ENCODE peak calls at places on chromosomes 12 and 14, in six cellular contexts. Y is GM12878, V is HCT116, B is transverse colon, X is upper lobe of left lung, N is spleen. G is an unnamed sample.

GRCh38 chr12:124233041-124233836 is 61.7 kb upstream of the RFLNA start:
- DNase-seq in X (no peak), N (no peak), Y (no peak), B (no peak), V (no peak), G (no peak)

GRCh38 chr12:13376627-13377373 is 180.3 kb downstream of the EMP1 start:
- DNase-seq in X (no peak), V (no peak), Y (no peak), B (peak), N (no peak), G (peak)

GRCh38 chr12:5997260-5997659 is 52.2 kb upstream of the ANO2 start:
- DNase-seq in N (no peak), V (no peak), X (no peak), Y (no peak), B (no peak), G (no peak)

GRCh38 chr12:7136676-7137075 is 6.5 kb downstream of the CLSTN3 start:
- DNase-seq in B (no peak), N (peak), Y (no peak), X (no peak), V (no peak), G (no peak)

GRCh38 chr12:115341442-115341841 is 657.5 kb upstream of the TBX3 start:
- DNase-seq in X (peak), N (no peak), Y (no peak), V (peak), B (peak), G (peak)

GRCh38 chr12:99455350-99456037 is 192.1 kb upstream of the GARIN6 start:
- DNase-seq in V (peak), N (no peak), Y (no peak), B (no peak), X (no peak), G (no peak)

GRCh38 chr14:72792051-72792788 is 101.7 kb downstream of the DPF3 start:
- DNase-seq in Y (no peak), N (no peak), X (no peak), V (no peak), B (no peak), G (no peak)

GRCh38 chr14:61147898-61148549 is 133.1 kb downstream of the TMEM30B start:
- DNase-seq in B (no peak), V (peak), Y (no peak), N (no peak), X (no peak), G (peak)

GRCh38 chr14:105473677-105474477 is 744 bp upstream of the CRIP2 start:
- DNase-seq in V (peak), N (peak), X (peak), Y (no peak), B (peak), G (peak)

GRCh38 chr14:22047105-22047504 is 373.5 kb upstream of the OR4E1 start:
- DNase-seq in X (no peak), B (no peak), V (no peak), Y (no peak), N (no peak), G (no peak)

GRCh38 chr14:50794063-50794645 is 36.8 kb downstream of the NIN start:
- DNase-seq in B (no peak), Y (no peak), N (no peak), V (no peak), X (no peak), G (peak)

GRCh38 chr14:24839617-24840203 is 205.7 kb upstream of the GZMB start:
- DNase-seq in V (no peak), Y (no peak), B (peak), N (no peak), X (no peak), G (no peak)

GRCh38 chr12:3110579-3110978 is 33.4 kb downstream of the TSPAN9 start:
- DNase-seq in Y (no peak), X (no peak), N (no peak), V (no peak), B (no peak), G (no peak)

GRCh38 chr14:92223027-92223426 is 99.9 kb upstream of the SLC24A4 start:
- DNase-seq in N (no peak), Y (no peak), B (no peak), V (no peak), X (no peak), G (no peak)

GRCh38 chr12:70005864-70006618 is 181.0 kb downstream of the MYRFL start:
- DNase-seq in X (no peak), V (no peak), N (peak), Y (no peak), B (no peak), G (no peak)

GRCh38 chr14:96178674-96179321 is 25.8 kb upstream of the BDKRB2 start:
- DNase-seq in X (no peak), B (no peak), Y (no peak), N (peak), V (no peak), G (no peak)

GRCh38 chr14:34029921-34030334 is 79.1 kb upstream of the EGLN3 start:
- DNase-seq in V (no peak), Y (no peak), B (peak), X (no peak), N (no peak), G (no peak)

GRCh38 chr14:21852061-21852664 is 178.5 kb upstream of the OR4E1 start:
- DNase-seq in N (peak), V (peak), X (no peak), B (peak), Y (no peak), G (no peak)

GRCh38 chr14:87181288-87181687 is 811.7 kb downstream of the GALC start:
- DNase-seq in X (no peak), Y (no peak), N (no peak), V (no peak), B (no peak), G (no peak)

GRCh38 chr14:92988786-92989755 is 66.1 kb downstream of the CHGA start:
- DNase-seq in Y (no peak), B (no peak), V (no peak), N (peak), X (no peak), G (no peak)

GRCh38 chr14:67359319-67359774 is 257 bp downstream of the ATP6V1D start:
- DNase-seq in B (peak), N (peak), X (peak), Y (no peak), V (no peak), G (no peak)

GRCh38 chr12:19409376-19409775 is 29.9 kb upstream of the AEBP2 start:
- DNase-seq in N (no peak), V (no peak), B (no peak), Y (no peak), X (no peak), G (no peak)

GRCh38 chr12:56634837-56635538 is 4.9 kb upstream of the BAZ2A start:
- DNase-seq in B (peak), Y (no peak), N (peak), V (peak), X (peak), G (peak)

GRCh38 chr12:93377252-93377542 is 528 bp upstream of the NUDT4 start:
- DNase-seq in N (no peak), Y (no peak), X (no peak), V (no peak), B (no peak), G (no peak)

GRCh38 chr14:58104808-58105207 is 47.2 kb downstream of the ARMH4 start:
- DNase-seq in N (no peak), V (no peak), X (no peak), Y (no peak), B (no peak), G (no peak)

GRCh38 chr12:131007031-131007793 is 53.5 kb downstream of the ADGRD1 start:
- DNase-seq in V (no peak), B (peak), Y (no peak), X (no peak), N (peak), G (no peak)
- TF ChIP-seq POLR2AphosphoS5 in V (no peak), B (peak), Y (no peak), X (no peak), N (no peak), G (peak)

DNA sequence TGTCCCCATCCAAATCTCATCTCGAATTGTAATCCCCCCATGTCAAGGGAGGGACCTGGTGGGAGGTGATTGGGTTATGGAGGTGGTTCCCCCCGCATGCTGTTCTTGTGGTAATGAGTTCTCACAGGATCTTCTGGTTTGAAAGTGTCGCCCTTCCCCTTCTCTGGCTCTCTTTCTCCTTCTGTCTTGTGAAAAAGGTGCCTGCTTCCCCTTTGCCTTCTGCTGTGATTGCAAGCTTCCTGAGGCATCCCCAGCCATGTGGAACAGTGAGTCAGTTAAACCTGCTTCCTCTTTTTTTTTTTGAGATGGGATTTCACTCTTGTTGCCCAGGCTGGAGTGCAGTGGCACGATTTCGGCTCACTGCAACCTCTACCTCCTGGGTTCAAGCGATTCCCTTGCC is 104.0 kb downstream of the CCDC91 start:
- DNase-seq in B (no peak), N (no peak), V (no peak), X (no peak), Y (peak), G (no peak)
- TF ChIP-seq POLR2AphosphoS5 in B (no peak), N (no peak), V (no peak), X (no peak), Y (no peak), G (no peak)

GRCh38 chr14:100384277-100384676 is 61.1 kb downstream of the SLC25A47 start:
- DNase-seq in B (no peak), V (no peak), Y (no peak), N (no peak), X (no peak), G (no peak)

GRCh38 chr14:100386121-100386520 is 63.0 kb downstream of the SLC25A47 start:
- DNase-seq in Y (no peak), X (no peak), V (no peak), B (no peak), N (no peak), G (no peak)

GRCh38 chr14:100383727-100384158 is 60.6 kb downstream of the SLC25A47 start:
- DNase-seq in N (peak), B (peak), V (no peak), X (peak), Y (no peak), G (no peak)

GRCh38 chr14:100386846-100387245 is 63.7 kb downstream of the SLC25A47 start:
- DNase-seq in N (no peak), X (no peak), B (no peak), Y (no peak), V (no peak), G (no peak)

DNA sequence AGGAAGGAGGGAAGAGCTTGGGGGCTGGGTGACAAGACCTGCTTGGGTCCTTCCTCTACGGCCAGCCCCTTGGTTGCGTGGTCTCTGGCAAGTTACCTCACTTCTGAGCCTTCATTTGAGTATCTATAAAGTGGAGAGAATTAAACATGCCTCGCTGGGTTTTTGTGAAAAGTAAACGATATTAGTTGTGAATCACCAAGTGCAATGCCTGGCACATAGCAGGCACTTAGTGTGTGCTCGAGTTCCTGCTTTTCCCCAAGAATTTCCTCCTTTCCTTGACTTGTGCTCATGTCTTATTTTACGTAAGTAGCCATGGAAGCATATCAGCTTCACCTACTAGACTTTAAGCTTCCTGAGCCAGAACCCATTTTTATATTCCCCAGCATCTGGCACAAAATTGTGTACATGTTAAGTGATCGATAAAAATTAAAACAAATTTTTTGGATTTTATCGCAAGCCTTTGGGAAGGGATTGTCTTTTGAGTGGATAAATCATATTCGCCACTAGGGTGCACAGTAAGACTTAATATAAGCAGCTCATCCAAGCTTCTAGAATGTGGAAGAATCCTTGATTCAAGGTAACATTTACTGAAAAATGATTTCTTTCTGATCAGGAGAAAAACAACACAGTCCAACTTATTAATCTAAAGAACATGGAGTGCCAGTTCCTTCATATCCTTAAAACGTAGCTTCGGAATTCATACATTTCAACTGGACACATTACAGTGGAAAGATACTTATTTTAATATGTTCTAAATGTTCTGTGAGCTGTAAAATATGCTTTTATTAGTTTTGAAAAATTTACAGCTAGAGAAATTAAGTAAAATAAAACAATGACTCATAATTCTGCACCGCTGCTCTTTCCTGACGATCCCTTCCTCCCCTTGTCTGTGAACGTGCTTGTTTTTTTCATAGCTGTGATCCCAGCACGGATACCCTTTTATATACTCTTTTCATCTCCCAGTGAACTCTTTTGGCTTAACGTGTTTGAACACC is 62.0 kb downstream of the SLC25A47 start:
- DNase-seq in N (no peak), X (no peak), Y (no peak), B (no peak), V (peak), G (no peak)
- TF ChIP-seq POLR2AphosphoS5 in N (no peak), X (no peak), Y (no peak), B (no peak), V (no peak), G (no peak)

GRCh38 chr12:53461591-53461990 is 9.7 kb downstream of the PCBP2 start:
- DNase-seq in X (no peak), Y (no peak), B (no peak), N (no peak), V (no peak), G (no peak)
- TF ChIP-seq POLR2AphosphoS5 in X (no peak), Y (no peak), B (no peak), N (no peak), V (no peak), G (no peak)

GRCh38 chr12:49069507-49070346 is at the start of gene RHEBL1:
- DNase-seq in V (peak), N (peak), Y (peak), X (peak), B (peak), G (peak)
- TF ChIP-seq POLR2AphosphoS5 in V (peak), N (peak), Y (peak), X (peak), B (peak), G (peak)

DNA sequence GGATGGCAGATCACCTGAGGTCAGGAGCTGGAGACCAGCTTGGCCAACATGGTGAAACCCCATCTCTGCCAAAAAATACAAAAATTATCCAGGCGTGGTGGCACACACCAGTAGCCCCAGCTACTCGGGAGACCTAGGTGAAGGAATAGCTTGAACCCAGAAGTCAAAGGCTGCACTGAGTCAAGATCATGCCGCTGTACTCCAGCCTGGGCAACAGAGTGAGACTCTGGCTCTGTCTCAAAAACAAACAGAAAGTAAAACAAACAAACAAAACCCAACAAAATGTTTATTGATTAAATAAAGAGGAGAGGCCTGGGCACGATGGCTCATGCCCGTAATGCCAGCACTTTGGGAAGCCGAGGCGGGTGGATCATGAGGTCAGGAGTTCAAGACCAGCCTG is 5.5 kb downstream of the ZCCHC8 start:
- DNase-seq in Y (no peak), X (no peak), V (no peak), B (no peak), N (no peak), G (no peak)
- TF ChIP-seq POLR2AphosphoS5 in Y (no peak), X (no peak), V (no peak), B (no peak), N (no peak), G (no peak)

GRCh38 chr14:99036594-99037293 is 235.3 kb downstream of the BCL11B start:
- DNase-seq in N (no peak), X (peak), V (no peak), B (no peak), Y (no peak), G (no peak)

GRCh38 chr14:99035268-99035667 is 236.7 kb downstream of the BCL11B start:
- DNase-seq in V (no peak), B (peak), X (peak), Y (no peak), N (no peak), G (no peak)

GRCh38 chr14:99037777-99038176 is 234.2 kb downstream of the BCL11B start:
- DNase-seq in Y (no peak), B (no peak), N (no peak), X (no peak), V (no peak), G (no peak)

GRCh38 chr14:99034711-99035171 is 237.3 kb downstream of the BCL11B start:
- DNase-seq in X (no peak), Y (no peak), B (no peak), V (no peak), N (no peak), G (no peak)

DNA sequence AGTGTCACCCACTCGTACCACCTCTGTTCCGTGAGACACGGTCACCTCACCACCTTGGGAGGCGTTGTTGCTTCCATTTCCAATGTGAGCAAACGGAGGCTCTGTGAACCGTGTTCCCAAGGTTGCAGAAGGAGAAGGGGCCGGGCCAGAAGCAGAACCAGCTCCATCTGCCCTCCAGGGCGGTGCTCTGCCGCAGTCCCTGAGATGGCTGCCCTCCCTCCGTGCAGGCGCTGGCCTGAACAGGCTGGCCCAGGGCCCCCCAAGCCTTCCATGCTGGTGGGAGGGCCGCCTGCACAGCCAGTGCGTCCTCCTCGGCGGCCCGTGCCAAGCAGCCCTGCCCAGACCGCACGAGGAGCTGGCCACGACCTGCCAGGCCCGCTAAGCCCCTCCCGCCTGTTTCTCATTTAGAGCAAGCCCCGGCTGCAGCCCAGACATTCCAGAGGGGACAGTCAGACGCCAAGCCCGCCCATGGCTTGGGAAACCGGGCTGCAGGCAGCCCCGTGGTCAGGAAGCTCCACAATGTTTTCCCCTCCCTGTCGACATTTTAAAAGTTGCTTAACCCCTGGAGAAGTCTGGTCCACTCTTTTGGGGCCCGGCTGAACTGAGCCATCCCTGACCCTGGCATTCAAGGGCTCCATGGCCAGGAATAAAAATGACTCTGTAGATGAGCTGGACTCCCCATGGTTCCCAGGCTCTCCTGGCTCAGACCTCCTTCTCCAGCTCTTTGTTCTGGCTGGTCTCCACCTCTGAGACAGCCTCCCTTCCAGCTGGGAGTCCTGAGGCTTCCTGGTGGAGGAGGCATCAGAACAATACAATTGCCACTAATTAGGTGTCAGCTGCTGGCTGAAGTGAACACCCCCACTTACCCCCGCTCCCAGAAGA is 236.0 kb downstream of the BCL11B start:
- DNase-seq in X (peak), Y (no peak), B (peak), N (no peak), V (peak), G (no peak)
- TF ChIP-seq POLR2AphosphoS5 in X (peak), Y (no peak), B (peak), N (peak), V (no peak), G (peak)

GRCh38 chr12:130078852-130079251 is 83.4 kb upstream of the FZD10 start:
- DNase-seq in B (no peak), X (no peak), V (no peak), N (no peak), Y (no peak), G (no peak)
- TF ChIP-seq POLR2AphosphoS5 in B (no peak), X (no peak), V (no peak), N (no peak), Y (no peak), G (no peak)

GRCh38 chr14:64656986-64657385 is 47.2 kb upstream of the PLEKHG3 start:
- DNase-seq in N (no peak), Y (no peak), X (no peak), V (no peak), B (peak), G (no peak)
- TF ChIP-seq POLR2AphosphoS5 in N (no peak), Y (no peak), X (no peak), V (no peak), B (peak), G (peak)